ENCODE peak calls at places on chromosomes 6 and 20, in six cellular contexts. K, N, C, P, D and O are unnamed samples.

GRCh38 chr20:2688041-2688591 is 4.5 kb upstream of the EBF4 start:
- DNase-seq in D (no peak), N (peak), C (peak), K (peak), P (no peak), O (no peak)

GRCh38 chr6:26414281-26414680 is 12.2 kb downstream of the BTN3A1 start:
- DNase-seq in D (no peak), C (no peak), K (no peak), P (no peak), N (no peak), O (no peak)

GRCh38 chr6:53979468-53980067 is 131.7 kb upstream of the MLIP start:
- DNase-seq in N (peak), D (no peak), P (no peak), K (peak), C (peak), O (peak)

GRCh38 chr20:4383966-4384365 is 337.7 kb upstream of the PRND start:
- DNase-seq in K (no peak), C (no peak), N (no peak), D (no peak), P (no peak), O (no peak)

GRCh38 chr6:116118608-116119007 is 7.3 kb downstream of the COL10A1 start:
- DNase-seq in D (no peak), P (no peak), K (no peak), N (no peak), C (no peak), O (no peak)

GRCh38 chr6:112938656-112939055 is 591.5 kb downstream of the RFPL4B start:
- DNase-seq in P (no peak), K (no peak), D (no peak), N (no peak), C (no peak), O (no peak)

GRCh38 chr6:145602927-145603326 is 132.4 kb downstream of the EPM2A start:
- DNase-seq in N (no peak), K (no peak), P (no peak), C (no peak), D (no peak), O (no peak)

GRCh38 chr6:157033428-157034140 is 256.4 kb downstream of the ARID1B start:
- DNase-seq in C (no peak), N (no peak), K (no peak), D (no peak), P (no peak), O (no peak)

GRCh38 chr6:18497006-18497405 is 109.9 kb downstream of the RNF144B start:
- DNase-seq in P (no peak), N (no peak), D (no peak), K (no peak), C (no peak), O (no peak)

GRCh38 chr6:142942805-142943227 is 2.2 kb downstream of the HIVEP2 start:
- DNase-seq in P (no peak), N (peak), K (peak), C (no peak), D (no peak), O (peak)

GRCh38 chr6:136922680-136922996 is 537 bp downstream of the SLC35D3 start:
- DNase-seq in C (no peak), D (no peak), N (no peak), K (no peak), P (no peak), O (no peak)

GRCh38 chr20:23249541-23249940 is 101.0 kb upstream of the NXT1 start:
- DNase-seq in C (no peak), D (no peak), N (no peak), K (no peak), P (no peak), O (no peak)

GRCh38 chr6:111872521-111873177 is 603 bp downstream of the FYN start:
- DNase-seq in K (peak), P (no peak), D (peak), N (no peak), C (peak), O (no peak)